ENCODE peak calls at places on chromosome 15, in seven cellular contexts. J is progenitor cell of endocrine pancreas; T is RKO; Z is fibroblast of mammary gland; W is NCI-H1436 treated with DMSO at 0.1 percent for 48 hours; V is left cardiac atrium; E is activated CD8-positive, alpha-beta T cell treated with anti-CD3 and anti-CD28 coated beads for 36 hours. R is an unnamed sample.

GRCh38 chr15:88702983-88703382 is 64.2 kb downstream of the ISG20 start:
- DNase-seq in E (no peak), J (no peak), Z (peak; percentile 22), W (no peak), V (no peak), T (no peak), R (peak; percentile 16)

GRCh38 chr15:80058851-80059785 is at the start of gene ZFAND6:
- DNase-seq in T (peak; percentile 93), W (peak; percentile 96), V (peak; percentile 97), J (peak; percentile 92), Z (peak; percentile 86), E (peak; percentile 96), R (peak; percentile 91)

GRCh38 chr15:42704492-42704926 is 32.4 kb downstream of the CDAN1 start:
- DNase-seq in V (peak; percentile 64), W (no peak), E (peak; percentile 76), Z (peak; percentile 71), J (peak; percentile 55), T (peak; percentile 65), R (peak; percentile 73)

GRCh38 chr15:99239545-99240198 is 9.7 kb downstream of the TTC23 start:
- DNase-seq in E (peak; percentile 48), W (no peak), Z (no peak), V (no peak), J (no peak), T (no peak), R (peak; percentile 59)

GRCh38 chr15:52150043-52150825 is 37.7 kb upstream of the BCL2L10 start:
- DNase-seq in V (no peak), J (no peak), E (no peak), Z (no peak), T (no peak), W (no peak), R (no peak)

GRCh38 chr15:42166225-42166940 is 9.9 kb upstream of the PLA2G4F start:
- DNase-seq in W (no peak), J (no peak), E (no peak), T (no peak), Z (no peak), V (no peak), R (no peak)

GRCh38 chr15:31455499-31455898 is 128.9 kb downstream of the KLF13 start:
- DNase-seq in Z (no peak), T (no peak), V (no peak), J (no peak), W (no peak), E (no peak), R (no peak)

GRCh38 chr15:92580021-92580420 is 75.6 kb downstream of the FAM174B start:
- DNase-seq in T (no peak), J (no peak), E (no peak), V (no peak), Z (no peak), W (no peak), R (no peak)

GRCh38 chr15:74795961-74796625 is 14.2 kb downstream of the CSK start:
- DNase-seq in W (no peak), J (no peak), E (peak; percentile 78), T (no peak), Z (no peak), V (no peak), R (no peak)

GRCh38 chr15:45307230-45307924 is 55.3 kb downstream of the SLC28A2 start:
- DNase-seq in T (peak; percentile 68), V (no peak), E (no peak), J (no peak), Z (peak; percentile 69), W (no peak), R (peak; percentile 59)

GRCh38 chr15:60507596-60508424 is 28.9 kb upstream of the ICE2 start:
- DNase-seq in V (no peak), J (peak; percentile 27), E (peak; percentile 69), Z (peak; percentile 77), W (peak; percentile 49), T (peak; percentile 64), R (peak; percentile 77)

GRCh38 chr15:29835301-29835700 is 13.0 kb upstream of the TJP1 start:
- DNase-seq in T (no peak), E (no peak), W (no peak), J (no peak), Z (no peak), V (peak; percentile 57), R (peak; percentile 33)

GRCh38 chr15:101387591-101387990 is 92.5 kb upstream of the SNRPA1 start:
- DNase-seq in E (no peak), V (no peak), J (no peak), T (no peak), Z (no peak), W (no peak), R (no peak)

GRCh38 chr15:92645731-92646130 is 9.8 kb downstream of the FAM174B start:
- DNase-seq in E (no peak), T (no peak), Z (no peak), V (no peak), J (no peak), W (no peak), R (no peak)

GRCh38 chr15:42681119-42681518 is 55.8 kb downstream of the CDAN1 start:
- DNase-seq in W (no peak), T (no peak), E (no peak), J (no peak), Z (no peak), V (no peak), R (no peak)

GRCh38 chr15:73650387-73651126 is 17.4 kb upstream of the NPTN start:
- DNase-seq in T (no peak), V (no peak), Z (peak; percentile 79), J (no peak), W (no peak), E (peak; percentile 35), R (peak; percentile 61)

GRCh38 chr15:49813615-49814014 is 192.8 kb downstream of the DTWD1 start:
- DNase-seq in V (no peak), E (no peak), J (no peak), W (no peak), Z (no peak), T (no peak), R (no peak)

GRCh38 chr15:75174736-75175135 is 26.9 kb upstream of the C15orf39 start:
- DNase-seq in E (no peak), J (no peak), V (no peak), W (no peak), T (no peak), Z (no peak), R (no peak)

GRCh38 chr15:94040523-94041248 is 190.7 kb upstream of the MCTP2 start:
- DNase-seq in V (no peak), T (no peak), Z (peak; percentile 22), J (no peak), W (no peak), E (no peak), R (no peak)

GRCh38 chr15:78167227-78167888 is 18.2 kb downstream of the IDH3A start:
- DNase-seq in V (no peak), E (peak; percentile 60), Z (no peak), J (no peak), T (no peak), W (no peak), R (no peak)

GRCh38 chr15:39320355-39320754 is 260.5 kb upstream of the THBS1 start:
- DNase-seq in J (no peak), W (no peak), V (no peak), Z (no peak), E (no peak), T (no peak), R (no peak)

GRCh38 chr15:55407631-55407948 is 569 bp downstream of the CCPG1 start:
- DNase-seq in E (no peak), Z (peak; percentile 46), J (no peak), T (peak; percentile 81), V (no peak), W (no peak), R (peak; percentile 23)

GRCh38 chr15:57769266-57769665 is 62.8 kb downstream of the POLR2M start:
- DNase-seq in V (peak; percentile 83), W (no peak), E (no peak), Z (peak; percentile 82), T (peak; percentile 12), J (no peak), R (peak; percentile 33)

GRCh38 chr15:69300129-69300588 is 1.4 kb downstream of the PAQR5 start:
- DNase-seq in V (no peak), T (no peak), W (no peak), J (no peak), Z (no peak), E (no peak), R (no peak)

GRCh38 chr15:82100116-82100795 is 54.4 kb upstream of the MEX3B start:
- DNase-seq in J (no peak), E (no peak), T (no peak), V (no peak), Z (no peak), W (no peak), R (peak; percentile 53)

GRCh38 chr15:63504979-63505841 is 817 bp downstream of the USP3 start:
- DNase-seq in T (peak; percentile 82), Z (peak; percentile 56), W (no peak), E (peak; percentile 68), V (peak; percentile 61), J (no peak), R (peak; percentile 51)

GRCh38 chr15:52262364-52262763 is 33.2 kb downstream of the MYO5C start:
- DNase-seq in E (no peak), Z (peak; percentile 40), T (no peak), W (no peak), V (no peak), J (no peak), R (no peak)

GRCh38 chr15:84112025-84112424 is 123.5 kb upstream of the GOLGA6L4 start:
- DNase-seq in T (no peak), V (no peak), W (no peak), Z (peak; percentile 26), E (no peak), J (no peak), R (peak; percentile 12)

GRCh38 chr15:77634266-77634962 is 1.7 kb upstream of the LINGO1 start:
- DNase-seq in Z (peak; percentile 58), V (peak; percentile 73), J (peak; percentile 73), W (peak; percentile 27), E (peak; percentile 85), T (no peak), R (peak; percentile 38)

GRCh38 chr15:68214838-68215234 is 9.7 kb upstream of the CALML4 start:
- DNase-seq in W (no peak), E (no peak), J (no peak), V (no peak), Z (no peak), T (no peak), R (no peak)

GRCh38 chr15:81282911-81283310 is 41.0 kb downstream of the STARD5 start:
- DNase-seq in W (no peak), J (no peak), V (no peak), Z (no peak), E (no peak), T (no peak), R (no peak)

GRCh38 chr15:98889930-98890695 is 117.5 kb downstream of the PGPEP1L start:
- DNase-seq in W (no peak), J (no peak), E (no peak), T (peak; percentile 68), V (no peak), Z (peak; percentile 97), R (peak; percentile 95)

GRCh38 chr15:67680645-67681044 is 138.1 kb downstream of the MAP2K5 start:
- DNase-seq in W (no peak), Z (peak; percentile 8), T (no peak), V (no peak), J (no peak), E (no peak), R (peak; percentile 16)

GRCh38 chr15:70275461-70276138 is 177.9 kb upstream of the TLE3 start:
- DNase-seq in V (no peak), E (no peak), Z (no peak), J (no peak), T (no peak), W (no peak), R (no peak)

GRCh38 chr15:56281145-56281544 is 37.5 kb upstream of the RFX7 start:
- DNase-seq in J (no peak), V (no peak), T (no peak), Z (no peak), W (no peak), E (no peak), R (no peak)

GRCh38 chr15:99104788-99105515 is at the start of gene SYNM:
- DNase-seq in W (no peak), E (peak; percentile 43), Z (peak; percentile 68), T (no peak), J (peak; percentile 73), V (peak; percentile 80), R (peak; percentile 72)

GRCh38 chr15:88393719-88394519 is 73.3 kb downstream of the MRPL46 start:
- DNase-seq in J (no peak), V (no peak), Z (no peak), T (no peak), E (no peak), W (no peak), R (no peak)